ENCODE peak calls at places on chromosome 16, in six cellular contexts. One of them, this sample, is unnamed.

GRCh38 chr16:28241924-28242323 is 30.2 kb upstream of the XPO6 start:
- DNase-seq in GM23248: no peak
- DNase-seq in endodermal cell: no peak
- DNase-seq in stimulated activated CD8-positive, alpha-beta memory T cell treated with anti-CD3 and anti-CD28 coated beads, Interleukin-15, amount 100 ng/mL, for 24 hours: no peak
- DNase-seq in RPMI7951: no peak
- DNase-seq in esophagus squamous epithelium: no peak
- DNase-seq in this sample: no peak

GRCh38 chr16:85138825-85139627 is 26.8 kb upstream of the CIBAR2 start:
- DNase-seq in endodermal cell: no peak
- DNase-seq in RPMI7951: no peak
- DNase-seq in stimulated activated CD8-positive, alpha-beta memory T cell treated with anti-CD3 and anti-CD28 coated beads, Interleukin-15, amount 100 ng/mL, for 24 hours: no peak
- DNase-seq in esophagus squamous epithelium: no peak
- DNase-seq in GM23248: no peak
- DNase-seq in this sample: no peak

GRCh38 chr16:74743668-74744299 is 30.8 kb downstream of the FA2H start:
- DNase-seq in esophagus squamous epithelium: no peak
- DNase-seq in GM23248: peak
- DNase-seq in endodermal cell: no peak
- DNase-seq in stimulated activated CD8-positive, alpha-beta memory T cell treated with anti-CD3 and anti-CD28 coated beads, Interleukin-15, amount 100 ng/mL, for 24 hours: no peak
- DNase-seq in RPMI7951: peak
- DNase-seq in this sample: no peak

GRCh38 chr16:31200821-31201510 is 1.6 kb downstream of the PYCARD start:
- DNase-seq in GM23248: peak
- DNase-seq in esophagus squamous epithelium: no peak
- DNase-seq in stimulated activated CD8-positive, alpha-beta memory T cell treated with anti-CD3 and anti-CD28 coated beads, Interleukin-15, amount 100 ng/mL, for 24 hours: no peak
- DNase-seq in endodermal cell: no peak
- DNase-seq in RPMI7951: peak
- DNase-seq in this sample: no peak

GRCh38 chr16:69049146-69049545 is 56.3 kb upstream of the HAS3 start:
- DNase-seq in RPMI7951: peak
- DNase-seq in endodermal cell: no peak
- DNase-seq in stimulated activated CD8-positive, alpha-beta memory T cell treated with anti-CD3 and anti-CD28 coated beads, Interleukin-15, amount 100 ng/mL, for 24 hours: no peak
- DNase-seq in esophagus squamous epithelium: no peak
- DNase-seq in GM23248: peak
- DNase-seq in this sample: no peak

GRCh38 chr16:83793179-83793578 is 14.6 kb upstream of the HSBP1 start:
- DNase-seq in stimulated activated CD8-positive, alpha-beta memory T cell treated with anti-CD3 and anti-CD28 coated beads, Interleukin-15, amount 100 ng/mL, for 24 hours: no peak
- DNase-seq in GM23248: no peak
- DNase-seq in esophagus squamous epithelium: no peak
- DNase-seq in RPMI7951: no peak
- DNase-seq in endodermal cell: peak
- DNase-seq in this sample: no peak

GRCh38 chr16:80607204-80607603 is 66.4 kb downstream of the DYNLRB2 start:
- DNase-seq in stimulated activated CD8-positive, alpha-beta memory T cell treated with anti-CD3 and anti-CD28 coated beads, Interleukin-15, amount 100 ng/mL, for 24 hours: no peak
- DNase-seq in endodermal cell: peak
- DNase-seq in RPMI7951: no peak
- DNase-seq in esophagus squamous epithelium: no peak
- DNase-seq in GM23248: no peak
- DNase-seq in this sample: no peak

GRCh38 chr16:66924527-66925321 is 611 bp downstream of the RRAD start:
- DNase-seq in GM23248: peak
- DNase-seq in stimulated activated CD8-positive, alpha-beta memory T cell treated with anti-CD3 and anti-CD28 coated beads, Interleukin-15, amount 100 ng/mL, for 24 hours: peak
- DNase-seq in endodermal cell: peak
- DNase-seq in RPMI7951: no peak
- DNase-seq in esophagus squamous epithelium: no peak
- DNase-seq in this sample: no peak

GRCh38 chr16:76035689-76036088 is 241.5 kb upstream of the CNTNAP4 start:
- DNase-seq in stimulated activated CD8-positive, alpha-beta memory T cell treated with anti-CD3 and anti-CD28 coated beads, Interleukin-15, amount 100 ng/mL, for 24 hours: no peak
- DNase-seq in esophagus squamous epithelium: no peak
- DNase-seq in endodermal cell: no peak
- DNase-seq in RPMI7951: peak
- DNase-seq in GM23248: no peak
- DNase-seq in this sample: no peak

GRCh38 chr16:799948-800833 is at the start of gene GNG13:
- DNase-seq in RPMI7951: no peak
- DNase-seq in stimulated activated CD8-positive, alpha-beta memory T cell treated with anti-CD3 and anti-CD28 coated beads, Interleukin-15, amount 100 ng/mL, for 24 hours: no peak
- DNase-seq in GM23248: peak
- DNase-seq in esophagus squamous epithelium: no peak
- DNase-seq in endodermal cell: peak
- DNase-seq in this sample: no peak

GRCh38 chr16:52540910-52541309 is 6.0 kb downstream of the TOX3 start:
- DNase-seq in esophagus squamous epithelium: no peak
- DNase-seq in RPMI7951: no peak
- DNase-seq in stimulated activated CD8-positive, alpha-beta memory T cell treated with anti-CD3 and anti-CD28 coated beads, Interleukin-15, amount 100 ng/mL, for 24 hours: no peak
- DNase-seq in GM23248: no peak
- DNase-seq in endodermal cell: no peak
- DNase-seq in this sample: no peak

GRCh38 chr16:2508722-2509400 is 4.9 kb upstream of the ATP6V0C start:
- DNase-seq in esophagus squamous epithelium: no peak
- DNase-seq in GM23248: no peak
- DNase-seq in RPMI7951: no peak
- DNase-seq in stimulated activated CD8-positive, alpha-beta memory T cell treated with anti-CD3 and anti-CD28 coated beads, Interleukin-15, amount 100 ng/mL, for 24 hours: no peak
- DNase-seq in endodermal cell: no peak
- DNase-seq in this sample: no peak

GRCh38 chr16:65663774-65664173 is 541.9 kb upstream of the CDH11 start:
- DNase-seq in endodermal cell: no peak
- DNase-seq in RPMI7951: peak
- DNase-seq in stimulated activated CD8-positive, alpha-beta memory T cell treated with anti-CD3 and anti-CD28 coated beads, Interleukin-15, amount 100 ng/mL, for 24 hours: no peak
- DNase-seq in GM23248: no peak
- DNase-seq in esophagus squamous epithelium: no peak
- DNase-seq in this sample: no peak

GRCh38 chr16:884232-884631 is 83.7 kb upstream of the GNG13 start:
- DNase-seq in GM23248: no peak
- DNase-seq in endodermal cell: no peak
- DNase-seq in RPMI7951: no peak
- DNase-seq in stimulated activated CD8-positive, alpha-beta memory T cell treated with anti-CD3 and anti-CD28 coated beads, Interleukin-15, amount 100 ng/mL, for 24 hours: no peak
- DNase-seq in esophagus squamous epithelium: no peak
- DNase-seq in this sample: no peak

GRCh38 chr16:87951550-87952538 is 610 bp downstream of the BANP start:
- DNase-seq in endodermal cell: peak
- DNase-seq in stimulated activated CD8-positive, alpha-beta memory T cell treated with anti-CD3 and anti-CD28 coated beads, Interleukin-15, amount 100 ng/mL, for 24 hours: no peak
- DNase-seq in RPMI7951: no peak
- DNase-seq in esophagus squamous epithelium: no peak
- DNase-seq in GM23248: peak
- DNase-seq in this sample: no peak

GRCh38 chr16:69123894-69124293 is 8.5 kb downstream of the CHTF8 start:
- DNase-seq in esophagus squamous epithelium: no peak
- DNase-seq in endodermal cell: peak
- DNase-seq in GM23248: peak
- DNase-seq in stimulated activated CD8-positive, alpha-beta memory T cell treated with anti-CD3 and anti-CD28 coated beads, Interleukin-15, amount 100 ng/mL, for 24 hours: no peak
- DNase-seq in RPMI7951: peak
- DNase-seq in this sample: no peak

GRCh38 chr16:87927195-87927562 is 9.2 kb downstream of the CA5A start:
- DNase-seq in GM23248: no peak
- DNase-seq in RPMI7951: no peak
- DNase-seq in stimulated activated CD8-positive, alpha-beta memory T cell treated with anti-CD3 and anti-CD28 coated beads, Interleukin-15, amount 100 ng/mL, for 24 hours: no peak
- DNase-seq in endodermal cell: peak
- DNase-seq in esophagus squamous epithelium: no peak
- DNase-seq in this sample: no peak

GRCh38 chr16:19559242-19559910 is 3.9 kb downstream of the VPS35L start:
- DNase-seq in GM23248: peak
- DNase-seq in endodermal cell: peak
- DNase-seq in RPMI7951: peak
- DNase-seq in stimulated activated CD8-positive, alpha-beta memory T cell treated with anti-CD3 and anti-CD28 coated beads, Interleukin-15, amount 100 ng/mL, for 24 hours: no peak
- DNase-seq in esophagus squamous epithelium: no peak
- DNase-seq in this sample: no peak

GRCh38 chr16:88368036-88368435 is 14.7 kb upstream of the ZNF469 start:
- DNase-seq in GM23248: no peak
- DNase-seq in RPMI7951: no peak
- DNase-seq in esophagus squamous epithelium: no peak
- DNase-seq in stimulated activated CD8-positive, alpha-beta memory T cell treated with anti-CD3 and anti-CD28 coated beads, Interleukin-15, amount 100 ng/mL, for 24 hours: no peak
- DNase-seq in endodermal cell: no peak
- DNase-seq in this sample: no peak

GRCh38 chr16:48435906-48436305 is 50.7 kb upstream of the SIAH1 start:
- DNase-seq in endodermal cell: peak
- DNase-seq in RPMI7951: no peak
- DNase-seq in GM23248: no peak
- DNase-seq in esophagus squamous epithelium: no peak
- DNase-seq in stimulated activated CD8-positive, alpha-beta memory T cell treated with anti-CD3 and anti-CD28 coated beads, Interleukin-15, amount 100 ng/mL, for 24 hours: no peak
- DNase-seq in this sample: no peak

GRCh38 chr16:67657017-67657608 is 2.9 kb downstream of the ACD start:
- DNase-seq in endodermal cell: no peak
- DNase-seq in esophagus squamous epithelium: no peak
- DNase-seq in stimulated activated CD8-positive, alpha-beta memory T cell treated with anti-CD3 and anti-CD28 coated beads, Interleukin-15, amount 100 ng/mL, for 24 hours: no peak
- DNase-seq in GM23248: no peak
- DNase-seq in RPMI7951: no peak
- DNase-seq in this sample: no peak

GRCh38 chr16:64381979-64382378 is 739.9 kb downstream of the CDH11 start:
- DNase-seq in GM23248: no peak
- DNase-seq in endodermal cell: no peak
- DNase-seq in RPMI7951: no peak
- DNase-seq in stimulated activated CD8-positive, alpha-beta memory T cell treated with anti-CD3 and anti-CD28 coated beads, Interleukin-15, amount 100 ng/mL, for 24 hours: no peak
- DNase-seq in esophagus squamous epithelium: no peak
- DNase-seq in this sample: no peak

GRCh38 chr16:67779256-67780014 is 26.9 kb downstream of the RANBP10 start:
- DNase-seq in stimulated activated CD8-positive, alpha-beta memory T cell treated with anti-CD3 and anti-CD28 coated beads, Interleukin-15, amount 100 ng/mL, for 24 hours: no peak
- DNase-seq in RPMI7951: no peak
- DNase-seq in GM23248: no peak
- DNase-seq in esophagus squamous epithelium: no peak
- DNase-seq in endodermal cell: no peak
- DNase-seq in this sample: no peak

GRCh38 chr16:13919330-13919682 is 648 bp upstream of the ERCC4 start:
- DNase-seq in GM23248: peak
- DNase-seq in stimulated activated CD8-positive, alpha-beta memory T cell treated with anti-CD3 and anti-CD28 coated beads, Interleukin-15, amount 100 ng/mL, for 24 hours: no peak
- DNase-seq in endodermal cell: no peak
- DNase-seq in esophagus squamous epithelium: no peak
- DNase-seq in RPMI7951: peak
- DNase-seq in this sample: no peak

GRCh38 chr16:25011891-25012499 is 3.2 kb downstream of the ARHGAP17 start:
- DNase-seq in stimulated activated CD8-positive, alpha-beta memory T cell treated with anti-CD3 and anti-CD28 coated beads, Interleukin-15, amount 100 ng/mL, for 24 hours: no peak
- DNase-seq in RPMI7951: no peak
- DNase-seq in endodermal cell: no peak
- DNase-seq in GM23248: peak
- DNase-seq in esophagus squamous epithelium: no peak
- DNase-seq in this sample: no peak

GRCh38 chr16:10232757-10233156 is 50.5 kb upstream of the GRIN2A start:
- DNase-seq in endodermal cell: no peak
- DNase-seq in esophagus squamous epithelium: no peak
- DNase-seq in GM23248: no peak
- DNase-seq in stimulated activated CD8-positive, alpha-beta memory T cell treated with anti-CD3 and anti-CD28 coated beads, Interleukin-15, amount 100 ng/mL, for 24 hours: no peak
- DNase-seq in RPMI7951: no peak
- DNase-seq in this sample: no peak

GRCh38 chr16:11539635-11540034 is 47.1 kb downstream of the LITAF start:
- DNase-seq in RPMI7951: no peak
- DNase-seq in endodermal cell: no peak
- DNase-seq in stimulated activated CD8-positive, alpha-beta memory T cell treated with anti-CD3 and anti-CD28 coated beads, Interleukin-15, amount 100 ng/mL, for 24 hours: no peak
- DNase-seq in GM23248: no peak
- DNase-seq in esophagus squamous epithelium: no peak
- DNase-seq in this sample: no peak

GRCh38 chr16:82832861-82833260 is 206.1 kb downstream of the CDH13 start:
- DNase-seq in endodermal cell: no peak
- DNase-seq in GM23248: peak
- DNase-seq in esophagus squamous epithelium: no peak
- DNase-seq in RPMI7951: peak
- DNase-seq in stimulated activated CD8-positive, alpha-beta memory T cell treated with anti-CD3 and anti-CD28 coated beads, Interleukin-15, amount 100 ng/mL, for 24 hours: no peak
- DNase-seq in this sample: no peak

GRCh38 chr16:66652661-66653060 is 43.9 kb downstream of the CMTM4 start:
- DNase-seq in esophagus squamous epithelium: no peak
- DNase-seq in endodermal cell: no peak
- DNase-seq in GM23248: peak
- DNase-seq in RPMI7951: peak
- DNase-seq in stimulated activated CD8-positive, alpha-beta memory T cell treated with anti-CD3 and anti-CD28 coated beads, Interleukin-15, amount 100 ng/mL, for 24 hours: no peak
- DNase-seq in this sample: no peak

GRCh38 chr16:10981697-10982216 is 37.4 kb downstream of the CLEC16A start:
- DNase-seq in GM23248: peak
- DNase-seq in RPMI7951: no peak
- DNase-seq in stimulated activated CD8-positive, alpha-beta memory T cell treated with anti-CD3 and anti-CD28 coated beads, Interleukin-15, amount 100 ng/mL, for 24 hours: no peak
- DNase-seq in endodermal cell: peak
- DNase-seq in esophagus squamous epithelium: no peak
- DNase-seq in this sample: no peak

GRCh38 chr16:68470461-68471150 is 22.3 kb upstream of the SMPD3 start:
- DNase-seq in RPMI7951: no peak
- DNase-seq in GM23248: no peak
- DNase-seq in stimulated activated CD8-positive, alpha-beta memory T cell treated with anti-CD3 and anti-CD28 coated beads, Interleukin-15, amount 100 ng/mL, for 24 hours: no peak
- DNase-seq in esophagus squamous epithelium: no peak
- DNase-seq in endodermal cell: peak
- DNase-seq in this sample: no peak

GRCh38 chr16:35506018-35506897 is 2046.8 kb downstream of the TP53TG3F start:
- DNase-seq in esophagus squamous epithelium: no peak
- DNase-seq in endodermal cell: no peak
- DNase-seq in GM23248: no peak
- DNase-seq in RPMI7951: no peak
- DNase-seq in stimulated activated CD8-positive, alpha-beta memory T cell treated with anti-CD3 and anti-CD28 coated beads, Interleukin-15, amount 100 ng/mL, for 24 hours: no peak
- DNase-seq in this sample: no peak

GRCh38 chr16:24049113-24049512 is 207.0 kb upstream of the CACNG3 start:
- DNase-seq in endodermal cell: no peak
- DNase-seq in stimulated activated CD8-positive, alpha-beta memory T cell treated with anti-CD3 and anti-CD28 coated beads, Interleukin-15, amount 100 ng/mL, for 24 hours: no peak
- DNase-seq in RPMI7951: no peak
- DNase-seq in GM23248: no peak
- DNase-seq in esophagus squamous epithelium: no peak
- DNase-seq in this sample: no peak

GRCh38 chr16:59510008-59510424 is 775.9 kb upstream of the GOT2 start:
- DNase-seq in esophagus squamous epithelium: no peak
- DNase-seq in GM23248: peak
- DNase-seq in stimulated activated CD8-positive, alpha-beta memory T cell treated with anti-CD3 and anti-CD28 coated beads, Interleukin-15, amount 100 ng/mL, for 24 hours: no peak
- DNase-seq in endodermal cell: no peak
- DNase-seq in RPMI7951: no peak
- DNase-seq in this sample: no peak